ENCODE peak calls at places on chromosomes 12 and 14, in seven cellular contexts. D is smooth muscle cell of the brain vasculature, R is IMR-90, Y is prostate gland, Q is A172, H is anterior cingulate cortex, M is osteocyte. S is an unnamed sample.
A peak's percentile ranks its signal among the peaks of the same experiment; 100 is the strongest.

GRCh38 chr12:22648668-22649067 is 23.7 kb downstream of the ETNK1 start:
- DNase-seq in D (no peak), R (no peak), Y (no peak), Q (no peak), H (no peak), M (no peak), S (no peak)

GRCh38 chr12:121299662-121300061 is 3.2 kb upstream of the CAMKK2 start:
- DNase-seq in D (no peak), R (no peak), Y (no peak), Q (no peak), H (no peak), M (no peak), S (no peak)

GRCh38 chr12:32754101-32754500 is 1.6 kb downstream of the YARS2 start:
- DNase-seq in D (no peak), R (no peak), Y (no peak), Q (no peak), H (no peak), M (no peak), S (peak; percentile 9)

GRCh38 chr14:55438066-55438683 is 2.2 kb downstream of the TBPL2 start:
- DNase-seq in D (no peak), R (peak; percentile 73), Y (no peak), Q (peak; percentile 37), H (no peak), M (no peak), S (peak; percentile 73)

GRCh38 chr12:52380271-52380694 is 5.2 kb downstream of the KRT84 start:
- DNase-seq in D (no peak), R (no peak), Y (peak; percentile 32), Q (no peak), H (peak; percentile 13), M (no peak), S (peak; percentile 35)

GRCh38 chr14:61498811-61499210 is 177.4 kb downstream of the PRKCH start:
- DNase-seq in D (no peak), R (peak; percentile 68), Y (no peak), Q (no peak), H (no peak), M (no peak), S (peak; percentile 95)

GRCh38 chr14:106875503-106875902 is 1349.1 kb downstream of the TMEM121 start:
- DNase-seq in D (no peak), R (no peak), Y (no peak), Q (no peak), H (no peak), M (no peak), S (no peak)

GRCh38 chr12:130246560-130246959 is 84.3 kb downstream of the FZD10 start:
- DNase-seq in D (no peak), R (no peak), Y (no peak), Q (no peak), H (no peak), M (no peak), S (no peak)

GRCh38 chr14:38171197-38171596 is 36.5 kb upstream of the SSTR1 start:
- DNase-seq in D (no peak), R (peak; percentile 33), Y (no peak), Q (peak; percentile 19), H (no peak), M (no peak), S (peak; percentile 9)

GRCh38 chr12:107360472-107360871 is 267.1 kb upstream of the CRY1 start:
- DNase-seq in D (no peak), R (no peak), Y (no peak), Q (no peak), H (no peak), M (no peak), S (no peak)

GRCh38 chr12:91695964-91696363 is 449.7 kb downstream of the BTG1 start:
- DNase-seq in D (no peak), R (no peak), Y (no peak), Q (no peak), H (no peak), M (no peak), S (no peak)

GRCh38 chr12:24201258-24201970 is 251.9 kb upstream of the SOX5 start:
- DNase-seq in D (no peak), R (no peak), Y (no peak), Q (no peak), H (no peak), M (no peak), S (no peak)